ENCODE peak calls at places on chromosome 10, in six cellular contexts. One of them, this sample, is unnamed.

GRCh38 chr10:43202657-43203490 is 64.0 kb downstream of the RASGEF1A start:
- DNase-seq in RWPE2: peak
- DNase-seq in tibial nerve: no peak
- DNase-seq in HL-60: no peak
- DNase-seq in heart right ventricle: peak
- DNase-seq in H1: peak
- DNase-seq in this sample: no peak

GRCh38 chr10:102713483-102713813 is 749 bp downstream of the ARL3 start:
- DNase-seq in RWPE2: no peak
- DNase-seq in tibial nerve: no peak
- DNase-seq in HL-60: no peak
- DNase-seq in heart right ventricle: no peak
- DNase-seq in H1: no peak
- DNase-seq in this sample: no peak

GRCh38 chr10:24382979-24383663 is 174.2 kb downstream of the KIAA1217 start:
- DNase-seq in RWPE2: peak
- DNase-seq in tibial nerve: no peak
- DNase-seq in HL-60: no peak
- DNase-seq in heart right ventricle: no peak
- DNase-seq in H1: no peak
- DNase-seq in this sample: peak

GRCh38 chr10:4549254-4549653 is 276.8 kb upstream of the AKR1E2 start:
- DNase-seq in RWPE2: no peak
- DNase-seq in tibial nerve: no peak
- DNase-seq in HL-60: no peak
- DNase-seq in heart right ventricle: no peak
- DNase-seq in H1: no peak
- DNase-seq in this sample: no peak

GRCh38 chr10:82826132-82826531 is 951.1 kb downstream of the NRG3 start:
- DNase-seq in RWPE2: peak
- DNase-seq in tibial nerve: no peak
- DNase-seq in HL-60: no peak
- DNase-seq in heart right ventricle: no peak
- DNase-seq in H1: no peak
- DNase-seq in this sample: peak

GRCh38 chr10:43390791-43391190 is 18.2 kb downstream of the HNRNPF start:
- DNase-seq in RWPE2: no peak
- DNase-seq in tibial nerve: no peak
- DNase-seq in HL-60: no peak
- DNase-seq in heart right ventricle: no peak
- DNase-seq in H1: no peak
- DNase-seq in this sample: peak

GRCh38 chr10:85137253-85137652 is 808.9 kb downstream of the CCSER2 start:
- DNase-seq in RWPE2: no peak
- DNase-seq in tibial nerve: no peak
- DNase-seq in HL-60: no peak
- DNase-seq in heart right ventricle: no peak
- DNase-seq in H1: no peak
- DNase-seq in this sample: no peak

GRCh38 chr10:108204528-108205313 is 1040.2 kb upstream of the SORCS1 start:
- DNase-seq in RWPE2: no peak
- DNase-seq in tibial nerve: no peak
- DNase-seq in HL-60: peak
- DNase-seq in heart right ventricle: no peak
- DNase-seq in H1: peak
- DNase-seq in this sample: peak

GRCh38 chr10:114777415-114777814 is 44.2 kb upstream of the FHIP2A start:
- DNase-seq in RWPE2: no peak
- DNase-seq in tibial nerve: no peak
- DNase-seq in HL-60: no peak
- DNase-seq in heart right ventricle: no peak
- DNase-seq in H1: no peak
- DNase-seq in this sample: no peak

GRCh38 chr10:21985541-21985940 is 18.0 kb downstream of the DNAJC1 start:
- DNase-seq in RWPE2: no peak
- DNase-seq in tibial nerve: no peak
- DNase-seq in HL-60: no peak
- DNase-seq in heart right ventricle: no peak
- DNase-seq in H1: no peak
- DNase-seq in this sample: peak

GRCh38 chr10:96720422-96721206 is at the start of gene PIK3AP1:
- DNase-seq in RWPE2: no peak
- DNase-seq in tibial nerve: peak
- DNase-seq in HL-60: peak
- DNase-seq in heart right ventricle: peak
- DNase-seq in H1: peak
- DNase-seq in this sample: no peak

GRCh38 chr10:127720903-127721302 is 16.1 kb upstream of the FOXI2 start:
- DNase-seq in RWPE2: no peak
- DNase-seq in tibial nerve: no peak
- DNase-seq in HL-60: no peak
- DNase-seq in heart right ventricle: no peak
- DNase-seq in H1: no peak
- DNase-seq in this sample: no peak

GRCh38 chr10:62108768-62109430 is 159.7 kb downstream of the RTKN2 start:
- DNase-seq in RWPE2: no peak
- DNase-seq in tibial nerve: no peak
- DNase-seq in HL-60: no peak
- DNase-seq in heart right ventricle: no peak
- DNase-seq in H1: no peak
- DNase-seq in this sample: no peak

GRCh38 chr10:66349076-66349475 is 576.8 kb upstream of the LRRTM3 start:
- DNase-seq in RWPE2: no peak
- DNase-seq in tibial nerve: no peak
- DNase-seq in HL-60: no peak
- DNase-seq in heart right ventricle: no peak
- DNase-seq in H1: no peak
- DNase-seq in this sample: no peak

GRCh38 chr10:102418612-102419560 is at the start of gene PSD:
- DNase-seq in RWPE2: no peak
- DNase-seq in tibial nerve: no peak
- DNase-seq in HL-60: no peak
- DNase-seq in heart right ventricle: no peak
- DNase-seq in H1: no peak
- DNase-seq in this sample: no peak

DNA sequence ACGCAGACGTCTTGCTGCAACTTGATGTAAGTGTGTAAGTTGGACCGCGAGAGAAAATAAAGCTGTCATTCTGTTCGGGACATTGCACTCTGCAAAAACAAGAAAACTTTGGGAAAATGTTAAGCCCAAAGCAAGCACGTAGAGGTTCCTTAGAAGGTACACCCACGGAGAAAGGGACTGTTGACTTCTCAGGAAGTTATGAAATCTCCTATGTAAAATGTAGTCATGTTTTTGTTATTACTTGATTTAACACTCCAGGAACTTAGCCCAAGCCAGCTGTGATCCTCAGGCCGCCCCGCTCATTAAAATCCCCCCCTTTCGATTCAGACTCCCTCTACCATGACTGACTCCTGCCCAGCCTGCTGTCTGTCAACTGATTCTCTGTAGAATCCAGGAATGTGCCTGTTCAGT is 196.0 kb upstream of the TCF7L2 start:
- DNase-seq in RWPE2: no peak
- DNase-seq in tibial nerve: no peak
- DNase-seq in HL-60: peak
- DNase-seq in heart right ventricle: no peak
- DNase-seq in H1: no peak
- DNase-seq in this sample: peak
- H3K4me3 ChIP-seq in RWPE2: no peak
- H3K4me3 ChIP-seq in tibial nerve: no peak
- H3K4me3 ChIP-seq in HL-60: no peak
- H3K4me3 ChIP-seq in heart right ventricle: no peak
- H3K4me3 ChIP-seq in H1: no peak
- H3K4me3 ChIP-seq in this sample: peak

DNA sequence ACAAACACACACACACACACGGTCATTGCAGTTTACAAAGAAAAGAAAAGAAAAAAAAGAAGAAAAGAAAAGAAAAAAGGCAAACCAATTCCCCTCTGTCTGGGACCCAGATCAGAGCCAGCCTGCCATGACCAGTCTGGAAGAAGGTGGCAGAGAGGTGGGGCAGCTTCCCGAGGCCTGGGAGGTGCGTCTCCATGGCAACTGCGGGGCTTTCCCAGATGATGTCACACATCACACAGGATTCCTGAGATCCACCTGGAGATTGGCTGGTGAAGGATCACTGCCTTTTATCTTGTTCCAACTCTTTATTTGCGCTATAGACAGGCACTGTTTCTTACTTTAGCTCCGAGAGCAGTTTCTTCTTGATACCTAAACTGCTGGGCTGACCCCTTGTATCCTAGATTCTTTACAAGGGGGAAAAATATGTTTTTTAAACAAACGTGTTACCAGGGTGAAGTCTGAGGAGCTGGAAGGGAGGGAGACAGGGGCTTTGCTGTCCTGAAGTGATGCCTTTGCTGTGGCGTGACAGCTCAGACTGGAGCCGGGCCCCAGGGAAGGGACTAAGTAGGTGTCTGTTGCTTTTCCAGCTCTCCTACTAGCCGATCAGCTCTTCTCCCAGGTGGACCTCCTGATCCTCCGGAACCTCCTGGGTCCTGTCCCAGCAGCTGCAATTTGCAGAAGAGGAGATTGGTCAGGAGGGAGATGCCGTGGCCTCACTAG is 298.5 kb downstream of the KLF6 start:
- DNase-seq in RWPE2: peak
- DNase-seq in tibial nerve: no peak
- DNase-seq in HL-60: no peak
- DNase-seq in heart right ventricle: no peak
- DNase-seq in H1: no peak
- DNase-seq in this sample: peak
- TF ChIP-seq CTCF in RWPE2: peak
- TF ChIP-seq CTCF in tibial nerve: no peak
- TF ChIP-seq CTCF in HL-60: no peak
- TF ChIP-seq CTCF in heart right ventricle: no peak
- TF ChIP-seq CTCF in H1: no peak
- TF ChIP-seq CTCF in this sample: no peak

DNA sequence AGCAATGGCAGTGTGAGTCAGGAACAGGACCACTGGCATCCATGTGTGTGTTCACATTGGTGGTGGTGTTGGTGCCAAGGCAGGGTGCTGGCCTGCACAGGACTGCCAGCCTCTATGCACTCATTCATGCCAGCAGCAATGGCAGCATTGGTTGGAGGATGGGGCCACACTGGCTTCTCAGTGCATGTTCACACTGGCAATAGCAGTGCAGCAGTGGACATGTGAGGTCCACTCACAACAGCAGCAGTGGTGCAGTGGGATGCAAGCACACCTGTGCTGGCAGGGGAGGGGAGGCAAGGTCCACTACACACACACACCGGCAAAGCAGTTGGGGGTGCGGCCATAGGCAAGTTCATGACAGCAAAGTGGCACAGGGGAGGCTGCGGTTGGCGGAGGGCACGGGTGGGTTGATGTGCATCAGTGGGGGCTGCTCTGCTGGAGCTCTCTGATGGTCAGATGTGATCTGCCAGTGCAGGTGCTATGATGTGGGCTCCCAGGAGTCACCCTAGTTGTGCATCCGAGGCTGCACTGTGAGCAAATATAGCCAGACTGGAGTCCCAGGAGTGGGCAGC is 57.8 kb upstream of the TNKS2 start:
- DNase-seq in RWPE2: peak
- DNase-seq in tibial nerve: no peak
- DNase-seq in HL-60: no peak
- DNase-seq in heart right ventricle: no peak
- DNase-seq in H1: no peak
- DNase-seq in this sample: no peak
- H3K4me3 ChIP-seq in RWPE2: no peak
- H3K4me3 ChIP-seq in tibial nerve: no peak
- H3K4me3 ChIP-seq in HL-60: no peak
- H3K4me3 ChIP-seq in heart right ventricle: no peak
- H3K4me3 ChIP-seq in H1: no peak
- H3K4me3 ChIP-seq in this sample: no peak

GRCh38 chr10:1679821-1680650 is 57.3 kb downstream of the ADARB2 start:
- DNase-seq in RWPE2: no peak
- DNase-seq in tibial nerve: no peak
- DNase-seq in HL-60: no peak
- DNase-seq in heart right ventricle: no peak
- DNase-seq in H1: no peak
- DNase-seq in this sample: no peak

GRCh38 chr10:1685671-1686450 is 51.5 kb downstream of the ADARB2 start:
- DNase-seq in RWPE2: no peak
- DNase-seq in tibial nerve: no peak
- DNase-seq in HL-60: no peak
- DNase-seq in heart right ventricle: no peak
- DNase-seq in H1: no peak
- DNase-seq in this sample: no peak

GRCh38 chr10:1687190-1687589 is 50.1 kb downstream of the ADARB2 start:
- DNase-seq in RWPE2: no peak
- DNase-seq in tibial nerve: no peak
- DNase-seq in HL-60: no peak
- DNase-seq in heart right ventricle: no peak
- DNase-seq in H1: no peak
- DNase-seq in this sample: no peak

GRCh38 chr10:1684991-1685390 is 52.3 kb downstream of the ADARB2 start:
- DNase-seq in RWPE2: no peak
- DNase-seq in tibial nerve: no peak
- DNase-seq in HL-60: no peak
- DNase-seq in heart right ventricle: no peak
- DNase-seq in H1: no peak
- DNase-seq in this sample: no peak

DNA sequence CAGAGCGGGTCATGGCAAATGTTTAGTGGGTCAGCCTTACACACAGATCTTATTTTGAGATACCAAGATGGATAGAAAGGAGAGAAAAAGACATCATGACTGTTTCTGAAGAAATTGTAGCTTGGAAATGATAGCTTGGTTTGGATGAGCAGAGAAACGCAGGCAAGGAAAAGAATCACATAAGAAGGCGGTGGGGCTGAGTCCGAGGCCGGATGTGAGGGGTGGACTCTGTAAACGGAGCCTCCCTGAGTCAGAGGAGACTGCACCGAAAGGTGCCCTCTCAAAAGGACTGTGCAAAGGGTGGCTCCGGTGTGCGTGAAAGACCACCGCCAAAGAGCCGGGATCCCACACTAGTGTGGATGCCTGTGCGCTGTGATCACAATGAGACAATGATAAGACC is 53.7 kb downstream of the ADARB2 start:
- DNase-seq in RWPE2: no peak
- DNase-seq in tibial nerve: no peak
- DNase-seq in HL-60: no peak
- DNase-seq in heart right ventricle: no peak
- DNase-seq in H1: no peak
- DNase-seq in this sample: no peak
- TF ChIP-seq CTCF in RWPE2: no peak
- TF ChIP-seq CTCF in tibial nerve: no peak
- TF ChIP-seq CTCF in HL-60: no peak
- TF ChIP-seq CTCF in heart right ventricle: no peak
- TF ChIP-seq CTCF in H1: no peak
- TF ChIP-seq CTCF in this sample: no peak